ENCODE peak calls at places on chromosomes 6 and 20, in six cellular contexts. W is CD8-positive, alpha-beta T cell; F is cardiac muscle cell; U is ovary; Z is fibroblast of lung; N is activated CD8-positive, alpha-beta T cell treated with anti-CD3 and anti-CD28 coated beads for 36 hours. X is an unnamed sample.
A peak's percentile ranks its signal among the peaks of the same experiment; 100 is the strongest.

GRCh38 chr6:3849681-3850450 is 693 bp downstream of the FAM50B start:
- DNase-seq in W (no peak), F (peak; percentile 37), U (peak; percentile 64), Z (peak; percentile 32), N (no peak), X (no peak)

GRCh38 chr6:13488896-13489237 is 1.5 kb upstream of the GFOD1 start:
- DNase-seq in W (no peak), F (no peak), U (peak; percentile 39), Z (no peak), N (no peak), X (no peak)

GRCh38 chr20:47586648-47587306 is 85.1 kb downstream of the NCOA3 start:
- DNase-seq in W (no peak), F (peak; percentile 84), U (no peak), Z (peak; percentile 61), N (no peak), X (no peak)

GRCh38 chr6:26032387-26033131 is 54.7 kb upstream of the HFE start:
- DNase-seq in W (peak; percentile 38), F (peak; percentile 77), U (no peak), Z (peak; percentile 78), N (peak; percentile 65), X (peak; percentile 49)

GRCh38 chr20:58208944-58209343 is 19.5 kb downstream of the ANKRD60 start:
- DNase-seq in W (no peak), F (no peak), U (no peak), Z (no peak), N (no peak), X (no peak)

GRCh38 chr6:87817226-87817625 is 115.2 kb upstream of the AKIRIN2 start:
- DNase-seq in W (no peak), F (no peak), U (no peak), Z (peak; percentile 57), N (no peak), X (no peak)

GRCh38 chr6:13485923-13486557 is 1.4 kb downstream of the GFOD1 start:
- DNase-seq in W (peak; percentile 51), F (peak; percentile 50), U (peak; percentile 46), Z (peak; percentile 51), N (peak; percentile 64), X (peak; percentile 61)

GRCh38 chr6:96015791-96016776 is at the start of gene FUT9:
- DNase-seq in W (no peak), F (no peak), U (no peak), Z (peak; percentile 9), N (no peak), X (no peak)

GRCh38 chr6:170022827-170023619 is 267.9 kb downstream of the DLL1 start:
- DNase-seq in W (no peak), F (no peak), U (peak; percentile 50), Z (no peak), N (no peak), X (no peak)

GRCh38 chr6:26043389-26044139 is 43.7 kb upstream of the HFE start:
- DNase-seq in W (peak; percentile 71), F (peak; percentile 98), U (peak; percentile 79), Z (peak; percentile 96), N (peak; percentile 76), X (peak; percentile 91)

GRCh38 chr6:14134211-14134910 is 16.8 kb downstream of the CD83 start:
- DNase-seq in W (no peak), F (no peak), U (no peak), Z (no peak), N (no peak), X (no peak)

GRCh38 chr6:53236241-53236640 is 87.6 kb upstream of the GCM1 start:
- DNase-seq in W (no peak), F (no peak), U (no peak), Z (no peak), N (no peak), X (no peak)

GRCh38 chr20:57612436-57612835 is 7.8 kb downstream of the ZBP1 start:
- DNase-seq in W (no peak), F (no peak), U (no peak), Z (no peak), N (no peak), X (no peak)

GRCh38 chr6:122408240-122408639 is 8.8 kb downstream of the HSF2 start:
- DNase-seq in W (no peak), F (no peak), U (no peak), Z (no peak), N (no peak), X (no peak)

GRCh38 chr6:122406187-122406586 is 6.7 kb downstream of the HSF2 start:
- DNase-seq in W (no peak), F (no peak), U (no peak), Z (no peak), N (no peak), X (no peak)

GRCh38 chr6:122408697-122409458 is 9.4 kb downstream of the HSF2 start:
- DNase-seq in W (no peak), F (no peak), U (no peak), Z (no peak), N (no peak), X (no peak)

GRCh38 chr6:122407712-122408111 is 8.3 kb downstream of the HSF2 start:
- DNase-seq in W (no peak), F (no peak), U (no peak), Z (no peak), N (no peak), X (no peak)

DNA sequence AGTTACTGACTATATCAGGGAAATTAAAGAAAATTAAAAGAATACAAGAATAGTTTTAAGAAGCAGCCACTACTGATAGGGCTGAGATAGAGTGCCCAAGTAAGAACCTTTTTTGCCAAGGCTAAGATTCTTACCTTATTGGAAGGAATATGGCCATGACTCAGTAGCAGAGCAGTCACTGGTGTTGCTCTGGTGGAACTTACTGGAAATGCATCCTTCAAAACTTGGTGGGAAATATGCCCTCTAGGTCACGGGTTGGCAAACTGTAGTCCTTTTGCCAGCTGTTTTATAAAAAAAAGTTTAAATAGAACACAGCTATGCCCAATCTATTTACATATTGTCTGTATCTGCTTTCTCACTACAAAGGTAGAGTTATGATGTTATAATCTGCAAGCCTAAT is 6.0 kb downstream of the HSF2 start:
- DNase-seq in W (no peak), F (peak; percentile 9), U (no peak), Z (peak; percentile 21), N (no peak), X (no peak)
- TF ChIP-seq CTCF in W (no peak), F (no peak), U (no peak), Z (no peak), N (peak; percentile 41), X (no peak)

GRCh38 chr6:43772571-43773049 is 2.6 kb downstream of the VEGFA start:
- DNase-seq in W (no peak), F (no peak), U (no peak), Z (peak; percentile 22), N (no peak), X (peak; percentile 32)
- TF ChIP-seq CTCF in W (no peak), F (peak; percentile 16), U (no peak), Z (no peak), N (no peak), X (no peak)

DNA sequence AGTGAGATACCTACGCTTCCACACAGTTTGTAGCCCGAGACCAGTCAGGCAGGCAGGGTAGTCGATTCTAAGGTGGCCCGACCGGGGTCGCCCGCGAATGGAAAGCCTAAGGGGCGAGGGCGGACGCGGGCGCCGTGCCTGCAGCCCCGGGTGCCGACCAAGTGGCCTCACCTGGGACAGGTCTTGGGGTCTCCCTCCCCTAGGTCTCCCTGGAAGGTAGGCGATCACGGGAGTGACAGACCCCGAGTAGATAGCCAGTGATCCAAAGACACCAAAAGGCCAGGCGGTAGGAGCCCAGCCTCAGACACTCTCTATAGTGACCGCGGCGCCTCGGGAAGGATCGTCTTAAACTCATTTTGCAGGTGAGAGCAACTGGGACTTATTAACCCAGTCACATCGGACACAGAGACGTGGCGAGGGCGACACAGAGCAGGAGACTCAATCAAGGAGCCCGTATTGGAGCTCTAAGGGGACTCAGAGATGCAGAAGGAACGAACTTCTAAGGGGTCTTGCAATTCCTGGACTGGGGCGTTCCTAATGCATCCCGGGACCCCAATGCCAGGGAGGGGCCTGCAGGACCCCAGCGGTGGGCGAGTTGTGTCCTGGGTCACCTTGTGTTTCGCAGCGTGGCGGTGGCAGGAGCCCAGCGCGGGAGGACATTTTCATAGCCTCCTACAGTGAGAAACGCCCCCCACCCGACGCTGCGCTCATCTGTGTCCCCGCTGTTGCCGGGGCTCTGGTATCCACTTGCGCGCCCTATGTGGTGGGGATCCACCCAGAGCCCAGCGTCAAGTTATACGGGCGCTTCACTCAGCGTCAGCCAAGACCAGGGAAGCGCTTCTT is 2.1 kb upstream of the VSX1 start:
- DNase-seq in W (no peak), F (no peak), U (no peak), Z (no peak), N (peak; percentile 24), X (no peak)
- TF ChIP-seq CTCF in W (no peak), F (no peak), U (no peak), Z (peak; percentile 10), N (no peak), X (no peak)

GRCh38 chr6:23601811-23602340 is 524.1 kb upstream of the NRSN1 start:
- DNase-seq in W (no peak), F (no peak), U (no peak), Z (no peak), N (no peak), X (peak; percentile 4)

GRCh38 chr6:23600118-23600517 is 525.9 kb upstream of the NRSN1 start:
- DNase-seq in W (no peak), F (no peak), U (no peak), Z (no peak), N (no peak), X (no peak)
- TF ChIP-seq CTCF in W (no peak), F (no peak), U (no peak), Z (no peak), N (no peak), X (no peak)

GRCh38 chr20:3325864-3326263 is 81.6 kb downstream of the DNAAF9 start:
- DNase-seq in W (no peak), F (no peak), U (no peak), Z (no peak), N (no peak), X (no peak)

GRCh38 chr20:3334156-3334943 is 73.1 kb downstream of the DNAAF9 start:
- DNase-seq in W (no peak), F (no peak), U (no peak), Z (no peak), N (no peak), X (no peak)

GRCh38 chr20:3326779-3327521 is 80.5 kb downstream of the DNAAF9 start:
- DNase-seq in W (no peak), F (peak; percentile 47), U (no peak), Z (no peak), N (no peak), X (no peak)

GRCh38 chr20:3328501-3328900 is 79.0 kb downstream of the DNAAF9 start:
- DNase-seq in W (no peak), F (no peak), U (no peak), Z (no peak), N (no peak), X (no peak)

DNA sequence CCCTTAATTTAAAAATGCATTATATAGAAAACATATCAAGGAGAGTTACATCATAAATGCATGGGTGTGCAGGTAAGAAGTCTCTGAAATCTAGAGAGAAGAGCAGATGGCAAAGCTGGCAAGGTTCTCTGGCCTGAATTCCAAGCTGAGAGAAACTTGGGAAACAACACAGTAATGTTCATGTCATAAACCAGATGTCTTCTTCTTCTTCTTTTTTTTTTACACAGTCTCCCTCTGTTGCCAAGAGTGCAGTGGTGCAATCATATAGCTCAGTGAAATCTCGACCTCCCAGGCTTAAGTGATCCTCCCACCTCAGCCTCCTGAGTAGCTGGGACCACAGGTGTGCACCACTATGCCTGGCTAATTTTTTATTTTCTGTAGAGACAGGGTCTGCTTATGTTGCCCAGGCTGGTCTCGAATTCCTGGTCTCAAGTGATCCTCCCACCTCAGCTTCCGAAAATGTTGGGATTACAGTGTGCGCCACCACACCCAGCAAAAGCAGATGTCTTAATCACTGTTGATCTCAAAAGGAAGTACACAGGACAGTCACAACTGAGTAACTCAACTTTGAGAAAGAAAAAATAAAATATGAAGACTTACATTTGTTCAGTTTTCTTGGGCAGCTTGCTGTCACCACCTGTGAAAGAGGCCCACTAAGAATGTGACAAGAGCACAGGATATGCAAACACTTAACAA is 77.3 kb downstream of the DNAAF9 start:
- DNase-seq in W (no peak), F (peak; percentile 73), U (no peak), Z (no peak), N (no peak), X (peak; percentile 24)
- TF ChIP-seq CTCF in W (no peak), F (peak; percentile 16), U (no peak), Z (peak; percentile 5), N (no peak), X (no peak)

X was measured in MCF 10A.